ENCODE peak calls at places on chromosome X, in seven cellular contexts. W is H9, I is H1, X is neuronal stem cell, D is IMR-90, K is mesenchymal stem cell, C is trophoblast cell. G is an unnamed sample.

GRCh38 chrX:19343085-19343461 is 654 bp upstream of the PDHA1 start:
- DNase-seq in C (no peak), I (no peak), D (no peak), W (no peak), K (no peak), X (peak; percentile 9), G (no peak)

GRCh38 chrX:30804462-30804861 is 84.6 kb downstream of the TAB3 start:
- DNase-seq in K (no peak), D (no peak), C (no peak), X (no peak), W (no peak), I (no peak), G (no peak)

GRCh38 chrX:155985208-155985607 is 12.3 kb upstream of the IL9R start:
- DNase-seq in C (no peak), X (no peak), K (no peak), D (no peak), W (no peak), I (no peak), G (no peak)

GRCh38 chrX:100090931-100091330 is 319.1 kb downstream of the PCDH19 start:
- DNase-seq in W (no peak), I (no peak), X (no peak), K (peak; percentile 0), C (no peak), D (no peak), G (no peak)

GRCh38 chrX:9349572-9350259 is 115.1 kb upstream of the TBL1X start:
- DNase-seq in D (peak; percentile 75), X (no peak), W (no peak), I (no peak), K (peak; percentile 18), C (no peak), G (no peak)

GRCh38 chrX:134601240-134601639 is 57.0 kb downstream of the PLAC1 start:
- DNase-seq in D (peak; percentile 27), C (no peak), K (no peak), W (no peak), X (no peak), I (no peak), G (no peak)

GRCh38 chrX:15529165-15529564 is 28.6 kb downstream of the BMX start:
- DNase-seq in D (no peak), W (no peak), C (no peak), X (no peak), K (no peak), I (no peak), G (no peak)

GRCh38 chrX:46694549-46694948 is 64.4 kb downstream of the SLC9A7 start:
- DNase-seq in I (no peak), K (no peak), D (no peak), C (no peak), X (no peak), W (no peak), G (no peak)

GRCh38 chrX:41352329-41352801 is 18.4 kb downstream of the DDX3X start:
- DNase-seq in K (peak; percentile 31), D (no peak), I (no peak), C (no peak), X (no peak), W (no peak), G (no peak)

GRCh38 chrX:7090506-7091095 is 56.9 kb upstream of the STS start:
- DNase-seq in C (no peak), W (no peak), I (no peak), X (no peak), K (peak; percentile 13), D (no peak), G (no peak)

GRCh38 chrX:50579955-50580354 is 109.3 kb upstream of the DGKK start:
- DNase-seq in C (peak; percentile 45), W (peak; percentile 47), K (peak; percentile 57), D (peak; percentile 57), I (no peak), X (peak; percentile 37), G (peak; percentile 70)

GRCh38 chrX:77668391-77669237 is 117.4 kb downstream of the ATRX start:
- DNase-seq in X (no peak), I (no peak), D (peak; percentile 55), K (peak; percentile 66), C (no peak), W (no peak), G (no peak)

GRCh38 chrX:72128881-72129280 is 2.8 kb downstream of the RTL5 start:
- DNase-seq in X (no peak), C (no peak), I (no peak), W (peak; percentile 43), D (no peak), K (no peak), G (peak; percentile 50)

GRCh38 chrX:151726751-151727150 is 7.8 kb upstream of the CNGA2 start:
- DNase-seq in W (no peak), I (no peak), K (no peak), C (no peak), X (no peak), D (no peak), G (no peak)

GRCh38 chrX:130654409-130654970 is 248.5 kb downstream of the ENOX2 start:
- DNase-seq in D (peak; percentile 43), I (no peak), K (no peak), C (no peak), W (no peak), X (no peak), G (no peak)

GRCh38 chrX:50704987-50705386 is 109.0 kb downstream of the SHROOM4 start:
- DNase-seq in K (peak; percentile 37), C (no peak), I (no peak), X (no peak), W (no peak), D (no peak), G (no peak)

GRCh38 chrX:77597511-77597910 is 150.3 kb downstream of the FGF16 start:
- DNase-seq in I (no peak), W (no peak), X (no peak), K (peak; percentile 0), D (no peak), C (no peak), G (no peak)

GRCh38 chrX:14922437-14922836 is 49.2 kb downstream of the MOSPD2 start:
- DNase-seq in C (peak; percentile 8), W (no peak), X (no peak), I (no peak), K (peak; percentile 86), D (peak; percentile 94), G (no peak)

GRCh38 chrX:65874110-65874509 is 165.8 kb downstream of the VSIG4 start:
- DNase-seq in C (no peak), X (no peak), D (no peak), I (no peak), K (no peak), W (no peak), G (peak; percentile 64)
- H4K8ac ChIP-seq in C (no peak overlapping the region), X (no peak overlapping the region), D (no peak overlapping the region), I (no peak overlapping the region), K (no peak overlapping the region), W (no peak overlapping the region), G (no peak overlapping the region)

DNA sequence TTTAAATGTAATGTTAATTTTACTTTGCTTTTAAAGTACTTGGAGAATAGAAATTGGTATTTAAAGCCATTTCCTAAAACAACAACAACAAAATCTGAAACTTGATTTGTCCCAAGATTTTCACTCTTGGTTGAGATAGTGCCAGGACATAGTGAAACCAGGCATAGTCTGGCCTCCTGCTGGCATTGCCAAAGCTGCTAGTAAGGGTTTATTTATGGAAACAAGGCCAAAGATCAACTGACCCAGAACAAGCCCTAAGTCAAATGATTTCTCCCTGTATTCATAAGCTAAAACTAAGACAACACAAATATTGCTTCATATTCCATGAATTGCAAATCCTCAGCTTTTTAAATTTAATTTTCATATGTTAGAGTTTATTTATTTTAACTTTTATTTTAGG is 227.5 kb upstream of the FGF13 start:
- DNase-seq in I (no peak), C (no peak), W (no peak), X (no peak), D (no peak), K (no peak), G (no peak)
- H2BK5ac ChIP-seq in I (no peak overlapping the region), C (no peak overlapping the region), W (no peak overlapping the region), X (no peak overlapping the region), D (no peak overlapping the region), K (no peak overlapping the region), G (no peak overlapping the region)

GRCh38 chrX:105114554-105115130 is 105.9 kb downstream of the TEX13A start:
- DNase-seq in C (no peak), I (no peak), X (no peak), D (no peak), W (no peak), K (no peak), G (no peak)

GRCh38 chrX:105117621-105118020 is 102.9 kb downstream of the TEX13A start:
- DNase-seq in K (no peak), W (no peak), X (no peak), D (no peak), C (no peak), I (no peak), G (no peak)

GRCh38 chrX:105120460-105120859 is 100.0 kb downstream of the TEX13A start:
- DNase-seq in C (no peak), D (no peak), W (no peak), I (no peak), X (no peak), K (peak; percentile 0), G (no peak)

DNA sequence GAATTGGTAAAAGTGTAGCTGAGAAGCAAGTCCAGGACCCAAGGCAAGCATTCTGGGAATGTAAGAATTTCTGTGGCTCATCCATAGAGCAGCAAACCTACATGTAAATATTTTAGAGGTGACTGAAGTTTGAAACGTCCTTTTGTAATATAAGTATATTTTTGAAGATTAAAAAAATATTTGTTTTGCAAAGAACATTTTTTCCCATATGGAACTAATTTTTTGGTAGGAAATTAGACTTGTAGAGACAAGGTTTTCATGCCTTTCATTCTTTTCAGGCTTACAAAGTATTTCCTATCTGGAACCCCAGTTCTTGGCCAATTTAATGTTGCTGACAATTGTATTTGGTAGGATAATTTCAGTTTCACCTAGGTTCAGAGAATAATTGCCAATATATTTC is 104.0 kb downstream of the TEX13A start:
- DNase-seq in D (no peak), X (no peak), W (no peak), K (no peak), C (no peak), I (no peak), G (no peak)
- H3K4me2 ChIP-seq in D (no peak overlapping the region), X (no peak overlapping the region), W (no peak overlapping the region), K (no peak overlapping the region), C (no peak overlapping the region), I (no peak overlapping the region), G (no peak overlapping the region)

GRCh38 chrX:437636-438390 is 51.1 kb upstream of the PPP2R3B start:
- DNase-seq in W (no peak), C (no peak), X (no peak), K (no peak), D (no peak), I (no peak), G (no peak)

GRCh38 chrX:431492-432132 is 44.9 kb upstream of the PPP2R3B start:
- DNase-seq in W (no peak), X (no peak), I (no peak), C (no peak), D (no peak), K (no peak), G (no peak)

GRCh38 chrX:433771-434170 is 47.1 kb upstream of the PPP2R3B start:
- DNase-seq in D (no peak), I (no peak), K (no peak), W (no peak), C (no peak), X (no peak), G (no peak)

GRCh38 chrX:435536-436122 is 48.9 kb upstream of the PPP2R3B start:
- DNase-seq in I (no peak), W (no peak), K (no peak), X (no peak), D (no peak), C (no peak), G (no peak)

DNA sequence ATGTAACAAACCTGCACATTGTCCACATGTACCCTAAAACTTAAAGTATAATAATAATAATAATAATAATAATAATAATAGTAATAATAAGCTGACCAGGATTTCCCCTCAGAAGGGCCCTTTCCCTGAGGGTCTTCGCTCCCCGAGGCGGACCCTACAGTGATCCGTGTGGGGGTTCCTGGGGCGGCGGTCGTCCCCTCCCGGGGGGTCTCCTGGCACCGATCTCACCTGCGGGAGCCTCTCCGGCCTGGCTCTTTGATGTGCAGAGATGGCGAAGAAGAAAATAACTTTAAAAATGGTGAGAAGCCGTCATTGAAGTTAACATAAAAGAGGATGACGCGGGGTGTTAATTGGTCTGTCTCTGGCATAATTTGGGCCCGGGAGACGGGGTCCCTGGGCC is 48.2 kb upstream of the PPP2R3B start:
- DNase-seq in W (no peak), D (no peak), I (no peak), K (no peak), C (no peak), X (no peak), G (no peak)
- H4K8ac ChIP-seq in W (no peak overlapping the region), D (no peak overlapping the region), I (no peak overlapping the region), K (no peak overlapping the region), C (no peak overlapping the region), X (no peak overlapping the region), G (no peak overlapping the region)

G was measured in mesendoderm.